ENCODE peak calls at places on chromosomes 16 and 17, in four cellular contexts. P is GM12892, D is HepG2, L is GM12878. S is an unnamed sample.

GRCh38 chr16:14955546-14956231 is 18.4 kb downstream of the NPIPA1 start:
- DNase-seq in P (no peak), D (no peak), L (no peak), S (no peak)

GRCh38 chr17:41555105-41555887 is 16.6 kb downstream of the KRT9 start:
- DNase-seq in P (no peak), D (no peak), L (no peak), S (no peak)

GRCh38 chr17:58277107-58277506 is 3.6 kb downstream of the MPO start:
- DNase-seq in P (no peak), D (no peak), L (no peak), S (no peak)

GRCh38 chr17:17304521-17304985 is 1.4 kb downstream of the NT5M start:
- DNase-seq in P (no peak), D (no peak), L (no peak), S (no peak)

GRCh38 chr17:43430936-43431649 is 32.3 kb downstream of the ARL4D start:
- DNase-seq in P (no peak), D (no peak), L (no peak), S (no peak)

GRCh38 chr16:23064642-23065041 is 84.6 kb downstream of the USP31 start:
- DNase-seq in P (no peak), D (no peak), L (peak; percentile 53), S (no peak)

GRCh38 chr17:78573955-78574354 is 3.2 kb downstream of the DNAH17 start:
- DNase-seq in P (no peak), D (peak; percentile 31), L (no peak), S (no peak)

GRCh38 chr17:9402590-9403199 is 172.9 kb downstream of the STX8 start:
- DNase-seq in P (no peak), D (peak; percentile 45), L (no peak), S (no peak)

GRCh38 chr17:17698869-17699351 is 17.7 kb downstream of the RAI1 start:
- DNase-seq in P (no peak), D (no peak), L (no peak), S (no peak)

GRCh38 chr17:18182978-18183333 is 672 bp upstream of the ALKBH5 start:
- DNase-seq in P (peak; percentile 80), D (no peak), L (no peak), S (peak; percentile 77)

GRCh38 chr16:84229421-84229820 is 10.4 kb downstream of the KCNG4 start:
- DNase-seq in P (no peak), D (no peak), L (no peak), S (no peak)

GRCh38 chr17:58529275-58529674 is 14.8 kb upstream of the MTMR4 start:
- DNase-seq in P (no peak), D (no peak), L (no peak), S (no peak)

GRCh38 chr17:27766438-27766837 is 33.9 kb downstream of the NOS2 start:
- DNase-seq in P (no peak), D (no peak), L (no peak), S (no peak)

GRCh38 chr16:75262104-75262799 is 10.8 kb upstream of the BCAR1 start:
- DNase-seq in P (no peak), D (peak; percentile 89), L (no peak), S (no peak)

GRCh38 chr17:15409721-15410247 is 57.6 kb downstream of the CDRT4 start:
- DNase-seq in P (no peak), D (no peak), L (no peak), S (no peak)

GRCh38 chr17:47470836-47471235 is 60.1 kb upstream of the NPEPPS start:
- DNase-seq in P (no peak), D (no peak), L (no peak), S (no peak)

GRCh38 chr17:28369684-28370034 is 448 bp downstream of the VTN start:
- DNase-seq in P (no peak), D (peak; percentile 28), L (no peak), S (no peak)

GRCh38 chr16:54720259-54720658 is 210.4 kb upstream of the IRX5 start:
- DNase-seq in P (no peak), D (peak; percentile 7), L (no peak), S (no peak)

GRCh38 chr16:22734313-22734869 is 79.6 kb upstream of the HS3ST2 start:
- DNase-seq in P (no peak), D (no peak), L (no peak), S (no peak)

GRCh38 chr17:7324438-7324779 is 4.7 kb downstream of the NEURL4 start:
- DNase-seq in P (no peak), D (no peak), L (no peak), S (no peak)

GRCh38 chr17:80501739-80502577 is 25.6 kb upstream of the NPTX1 start:
- DNase-seq in P (no peak), D (no peak), L (no peak), S (no peak)

GRCh38 chr17:28370035-28370743 is at the start of gene VTN:
- DNase-seq in P (no peak), D (peak; percentile 98), L (no peak), S (no peak)

GRCh38 chr17:3669085-3669347 is 404 bp downstream of the EMC6 start:
- DNase-seq in P (no peak), D (no peak), L (no peak), S (no peak)

GRCh38 chr17:3669548-3669947 is 936 bp downstream of the EMC6 start:
- DNase-seq in P (no peak), D (no peak), L (no peak), S (no peak)

GRCh38 chr17:3666516-3666915 is 1.9 kb downstream of the TAX1BP3 start:
- DNase-seq in P (no peak), D (no peak), L (no peak), S (no peak)

GRCh38 chr17:3667366-3668278 is 756 bp downstream of the TAX1BP3 start:
- DNase-seq in P (no peak), D (peak; percentile 81), L (no peak), S (no peak)

GRCh38 chr17:3668279-3669084 is at the start of the genes EMC6 and TAX1BP3:
- DNase-seq in P (peak; percentile 100), D (peak; percentile 95), L (peak; percentile 86), S (peak; percentile 100)
- TF ChIP-seq POLR2A in P (peak; percentile 92), D (peak; percentile 97), L (peak; percentile 96), S (peak; percentile 93)

DNA sequence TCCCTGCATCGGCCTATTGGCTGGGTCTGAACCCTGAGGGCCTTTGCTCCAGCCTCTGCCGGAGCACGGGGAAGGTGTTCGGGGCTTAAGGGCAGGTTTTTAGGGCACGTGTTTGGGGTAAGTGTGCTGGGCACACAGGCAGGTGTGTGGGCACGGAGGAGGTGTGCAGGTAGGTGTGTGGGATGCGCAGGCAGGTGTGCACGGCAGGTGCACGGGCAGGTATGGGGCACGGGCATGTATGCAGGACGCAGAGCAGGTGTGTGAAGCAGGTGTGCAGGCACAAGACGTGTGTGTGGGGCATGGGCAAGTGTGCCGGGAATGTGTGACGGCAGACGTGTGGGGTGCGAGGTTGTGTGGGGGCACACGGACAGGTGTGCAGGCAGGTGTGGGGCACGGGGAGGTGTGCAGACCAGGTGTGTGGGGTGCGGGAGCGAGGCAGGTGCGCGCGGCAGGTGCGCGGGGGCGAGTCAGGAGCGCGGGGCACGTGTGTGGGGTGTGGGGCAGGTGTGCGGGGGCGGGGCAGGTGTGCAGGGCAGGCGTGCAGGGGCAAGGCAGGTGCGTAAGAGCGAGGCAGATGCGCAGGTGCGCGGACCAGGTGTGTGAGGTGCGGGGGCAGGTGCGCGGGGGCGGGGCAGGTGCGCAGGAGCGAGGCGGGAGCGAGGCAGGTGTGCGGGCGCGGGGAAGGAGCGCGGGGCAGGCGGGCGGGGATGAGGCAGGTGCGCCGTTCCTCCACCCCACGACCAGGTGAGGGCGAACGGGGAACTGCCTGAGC is 28.6 kb upstream of the METRNL start:
- DNase-seq in P (no peak), D (no peak), L (no peak), S (no peak)
- TF ChIP-seq TAF1 in P (no peak), D (no peak), L (no peak), S (no peak)

GRCh38 chr17:63431618-63431938 is 14.5 kb downstream of the CYB561 start:
- DNase-seq in P (no peak), D (no peak), L (no peak), S (no peak)
- TF ChIP-seq POLR2AphosphoS5 in P (no peak), D (no peak), L (no peak), S (no peak)

DNA sequence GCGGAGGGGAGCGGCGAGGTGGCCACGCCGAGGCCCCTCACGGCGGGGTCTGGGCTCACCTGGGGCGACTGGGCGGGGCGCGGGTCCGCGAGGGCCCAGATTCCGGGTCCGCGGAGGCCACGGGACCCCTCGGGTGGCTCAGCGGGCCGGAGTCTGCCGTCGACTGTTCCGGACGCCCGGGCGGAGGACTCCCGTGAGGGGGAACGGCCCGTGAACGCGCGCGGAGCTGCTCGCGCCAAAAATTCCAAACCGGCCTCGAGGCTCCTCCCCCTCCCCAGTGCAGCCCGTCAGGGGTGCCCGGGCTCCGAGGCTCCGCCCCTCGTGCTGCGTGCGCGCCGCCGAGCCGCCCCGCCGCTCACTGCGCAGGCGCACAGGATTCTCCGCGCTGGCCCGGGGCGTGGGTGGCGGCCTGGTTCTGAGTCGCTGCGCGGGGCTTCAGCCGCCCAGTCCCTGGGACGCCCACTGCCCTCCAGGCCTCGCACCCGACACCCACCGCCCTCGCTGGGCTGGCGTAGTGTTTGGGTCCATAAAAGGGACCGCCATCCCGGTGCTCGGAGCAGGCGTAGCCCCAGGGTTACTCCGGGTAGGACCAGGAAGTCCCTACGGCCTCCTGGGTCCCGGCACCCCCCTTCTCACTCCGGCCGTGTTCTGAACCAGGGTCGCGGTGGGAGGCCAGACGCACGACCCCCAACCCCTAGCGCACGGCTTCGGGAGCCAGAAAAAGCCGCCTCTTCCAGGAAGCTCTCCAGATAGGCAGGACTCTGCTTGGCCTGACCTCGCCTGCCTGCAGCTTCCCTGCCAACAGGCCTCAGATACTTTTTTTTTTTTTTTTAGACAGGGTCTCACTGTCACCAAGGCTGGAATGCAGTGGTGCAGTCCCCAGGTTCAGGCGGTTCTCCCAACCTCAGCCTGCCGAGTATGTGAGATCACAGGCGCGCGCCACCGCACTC is at the start of gene PKMYT1:
- DNase-seq in P (peak; percentile 100), D (peak; percentile 73), L (peak; percentile 61), S (peak; percentile 100)
- TF ChIP-seq POLR2A in P (peak; percentile 89), D (peak; percentile 96), L (peak; percentile 98), S (peak; percentile 81)

DNA sequence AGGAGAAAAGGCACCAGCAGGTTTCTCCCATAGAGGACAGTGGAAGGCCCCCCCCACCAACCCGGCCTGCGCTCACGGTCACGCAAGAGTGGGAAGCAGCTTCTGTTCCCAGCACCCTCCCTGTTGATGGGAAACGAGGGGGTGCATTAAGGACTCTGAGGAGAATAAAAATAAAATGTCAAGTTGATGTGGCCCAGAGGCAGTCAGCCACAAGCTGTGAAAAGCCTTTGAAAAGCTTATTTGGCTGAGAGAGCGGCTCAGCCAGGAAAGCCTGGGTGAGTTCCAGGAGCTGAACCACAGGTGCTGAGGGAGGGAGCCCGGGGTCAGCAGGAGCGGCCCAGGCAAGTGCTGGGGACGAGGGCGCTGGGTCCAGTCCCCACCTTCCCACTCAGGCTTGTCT is 26.9 kb upstream of the SPATA32 start:
- DNase-seq in P (no peak), D (no peak), L (no peak), S (no peak)
- TF ChIP-seq TAF1 in P (no peak), D (no peak), L (no peak), S (no peak)

GRCh38 chr16:88727871-88728270 is 21.6 kb downstream of the CTU2 start:
- DNase-seq in P (no peak), D (no peak), L (no peak), S (no peak)
- TF ChIP-seq POLR2AphosphoS5 in P (no peak), D (no peak), L (no peak), S (no peak)